ENCODE peak calls at places on chromosomes 11 and 22, in six cellular contexts. One of them, this sample, is unnamed.

GRCh38 chr11:83711035-83711630 is 425.0 kb upstream of the CCDC90B start:
- DNase-seq in mesendoderm: peak
- DNase-seq in H1: no peak
- DNase-seq in neuronal stem cell: no peak
- DNase-seq in H9: no peak
- DNase-seq in mesenchymal stem cell: no peak
- DNase-seq in this sample: peak

GRCh38 chr11:110173775-110174644 is 80.8 kb downstream of the ZC3H12C start:
- DNase-seq in H1: peak
- DNase-seq in H9: peak
- DNase-seq in neuronal stem cell: peak
- DNase-seq in mesendoderm: peak
- DNase-seq in mesenchymal stem cell: peak
- DNase-seq in this sample: peak

GRCh38 chr11:64686466-64687175 is 36.4 kb downstream of the NRXN2 start:
- DNase-seq in mesenchymal stem cell: no peak
- DNase-seq in H1: no peak
- DNase-seq in H9: no peak
- DNase-seq in mesendoderm: no peak
- DNase-seq in neuronal stem cell: no peak
- DNase-seq in this sample: peak

GRCh38 chr22:32661296-32661695 is 140.2 kb upstream of the TIMP3 start:
- DNase-seq in mesenchymal stem cell: peak
- DNase-seq in H9: no peak
- DNase-seq in neuronal stem cell: peak
- DNase-seq in H1: no peak
- DNase-seq in mesendoderm: no peak
- DNase-seq in this sample: peak

GRCh38 chr22:11307996-11308395 is 4220.0 kb upstream of the OR11H1 start:
- DNase-seq in mesendoderm: no peak
- DNase-seq in H1: no peak
- DNase-seq in neuronal stem cell: no peak
- DNase-seq in H9: no peak
- DNase-seq in mesenchymal stem cell: no peak
- DNase-seq in this sample: no peak

GRCh38 chr11:132523929-132524328 is 1008.4 kb downstream of the OPCML start:
- DNase-seq in H9: no peak
- DNase-seq in H1: no peak
- DNase-seq in mesendoderm: peak
- DNase-seq in mesenchymal stem cell: no peak
- DNase-seq in neuronal stem cell: no peak
- DNase-seq in this sample: no peak

GRCh38 chr11:83540112-83540675 is 254.0 kb upstream of the CCDC90B start:
- DNase-seq in H1: no peak
- DNase-seq in mesenchymal stem cell: peak
- DNase-seq in mesendoderm: peak
- DNase-seq in H9: peak
- DNase-seq in neuronal stem cell: no peak
- DNase-seq in this sample: peak

GRCh38 chr11:70954471-70954870 is 297.9 kb downstream of the SHANK2 start:
- DNase-seq in H1: no peak
- DNase-seq in neuronal stem cell: no peak
- DNase-seq in H9: no peak
- DNase-seq in mesendoderm: no peak
- DNase-seq in mesenchymal stem cell: no peak
- DNase-seq in this sample: no peak

GRCh38 chr11:128367573-128367972 is 219.8 kb downstream of the ETS1 start:
- DNase-seq in neuronal stem cell: no peak
- DNase-seq in H1: no peak
- DNase-seq in mesendoderm: no peak
- DNase-seq in mesenchymal stem cell: no peak
- DNase-seq in H9: no peak
- DNase-seq in this sample: no peak

GRCh38 chr11:29336727-29337212 is 680.1 kb downstream of the KCNA4 start:
- DNase-seq in H1: no peak
- DNase-seq in neuronal stem cell: no peak
- DNase-seq in H9: no peak
- DNase-seq in mesenchymal stem cell: no peak
- DNase-seq in mesendoderm: no peak
- DNase-seq in this sample: peak

GRCh38 chr11:134524876-134525845 is 113.1 kb upstream of the B3GAT1 start:
- DNase-seq in neuronal stem cell: no peak
- DNase-seq in mesendoderm: no peak
- DNase-seq in H1: no peak
- DNase-seq in mesenchymal stem cell: no peak
- DNase-seq in H9: no peak
- DNase-seq in this sample: no peak

GRCh38 chr11:71117311-71117710 is 135.1 kb downstream of the SHANK2 start:
- DNase-seq in H9: no peak
- DNase-seq in mesenchymal stem cell: no peak
- DNase-seq in mesendoderm: peak
- DNase-seq in neuronal stem cell: no peak
- DNase-seq in H1: no peak
- DNase-seq in this sample: no peak

GRCh38 chr11:77471520-77472234 is 2.2 kb downstream of the PAK1 start:
- DNase-seq in neuronal stem cell: no peak
- DNase-seq in mesenchymal stem cell: no peak
- DNase-seq in H1: no peak
- DNase-seq in H9: no peak
- DNase-seq in mesendoderm: peak
- DNase-seq in this sample: no peak

GRCh38 chr11:100329352-100329751 is 357.7 kb upstream of the ARHGAP42 start:
- DNase-seq in H9: no peak
- DNase-seq in mesendoderm: no peak
- DNase-seq in neuronal stem cell: no peak
- DNase-seq in mesenchymal stem cell: no peak
- DNase-seq in H1: no peak
- DNase-seq in this sample: no peak

GRCh38 chr22:49328076-49328475 is 499.6 kb downstream of the BRD1 start:
- DNase-seq in mesenchymal stem cell: no peak
- DNase-seq in neuronal stem cell: no peak
- DNase-seq in H9: no peak
- DNase-seq in H1: no peak
- DNase-seq in mesendoderm: no peak
- DNase-seq in this sample: no peak

GRCh38 chr11:65558785-65559509 is 788 bp upstream of the LTBP3 start:
- DNase-seq in mesenchymal stem cell: no peak
- DNase-seq in H9: no peak
- DNase-seq in H1: no peak
- DNase-seq in mesendoderm: no peak
- DNase-seq in neuronal stem cell: no peak
- DNase-seq in this sample: peak

GRCh38 chr11:124536520-124536919 is 6.9 kb downstream of the OR8B12 start:
- DNase-seq in H1: peak
- DNase-seq in neuronal stem cell: no peak
- DNase-seq in mesenchymal stem cell: peak
- DNase-seq in mesendoderm: peak
- DNase-seq in H9: peak
- DNase-seq in this sample: peak

GRCh38 chr11:102615077-102615893 is 9.8 kb downstream of the MMP20 start:
- DNase-seq in mesenchymal stem cell: no peak
- DNase-seq in mesendoderm: peak
- DNase-seq in neuronal stem cell: no peak
- DNase-seq in H1: no peak
- DNase-seq in H9: no peak
- DNase-seq in this sample: no peak

GRCh38 chr11:70948855-70949551 is 303.4 kb downstream of the SHANK2 start:
- DNase-seq in mesendoderm: no peak
- DNase-seq in H9: no peak
- DNase-seq in mesenchymal stem cell: no peak
- DNase-seq in neuronal stem cell: no peak
- DNase-seq in H1: no peak
- DNase-seq in this sample: no peak

GRCh38 chr22:19060356-19061009 is 61.7 kb downstream of the DGCR2 start:
- DNase-seq in neuronal stem cell: no peak
- DNase-seq in H9: no peak
- DNase-seq in H1: no peak
- DNase-seq in mesenchymal stem cell: peak
- DNase-seq in mesendoderm: no peak
- DNase-seq in this sample: peak

GRCh38 chr11:127000291-127000968 is at the start of gene KIRREL3:
- DNase-seq in neuronal stem cell: no peak
- DNase-seq in mesendoderm: peak
- DNase-seq in H9: peak
- DNase-seq in mesenchymal stem cell: peak
- DNase-seq in H1: peak
- DNase-seq in this sample: peak

GRCh38 chr11:47409440-47410403 is 1.3 kb downstream of the SLC39A13 start:
- DNase-seq in H9: no peak
- DNase-seq in neuronal stem cell: no peak
- DNase-seq in mesendoderm: no peak
- DNase-seq in mesenchymal stem cell: peak
- DNase-seq in H1: no peak
- DNase-seq in this sample: no peak

GRCh38 chr22:21881841-21882753 is 14.7 kb upstream of the MAPK1 start:
- DNase-seq in H1: no peak
- DNase-seq in mesendoderm: no peak
- DNase-seq in mesenchymal stem cell: no peak
- DNase-seq in neuronal stem cell: no peak
- DNase-seq in H9: no peak
- DNase-seq in this sample: no peak

GRCh38 chr22:50305658-50306566 is 1.5 kb downstream of the PLXNB2 start:
- DNase-seq in mesenchymal stem cell: peak
- DNase-seq in H1: no peak
- DNase-seq in mesendoderm: peak
- DNase-seq in neuronal stem cell: no peak
- DNase-seq in H9: no peak
- DNase-seq in this sample: peak

GRCh38 chr11:64745219-64745522 is 1.2 kb upstream of the RASGRP2 start:
- DNase-seq in H9: no peak
- DNase-seq in H1: peak
- DNase-seq in neuronal stem cell: no peak
- DNase-seq in mesendoderm: no peak
- DNase-seq in mesenchymal stem cell: no peak
- DNase-seq in this sample: no peak

GRCh38 chr22:26321469-26321913 is 107.6 kb upstream of the ASPHD2 start:
- DNase-seq in H1: no peak
- DNase-seq in H9: no peak
- DNase-seq in mesendoderm: peak
- DNase-seq in neuronal stem cell: no peak
- DNase-seq in mesenchymal stem cell: peak
- DNase-seq in this sample: peak

GRCh38 chr22:42673898-42674390 is 24.8 kb upstream of the CYB5R3 start:
- DNase-seq in mesenchymal stem cell: no peak
- DNase-seq in mesendoderm: peak
- DNase-seq in H1: no peak
- DNase-seq in neuronal stem cell: no peak
- DNase-seq in H9: no peak
- DNase-seq in this sample: no peak

GRCh38 chr11:2149471-2150205 is 10.4 kb upstream of the IGF2 start:
- DNase-seq in H1: no peak
- DNase-seq in neuronal stem cell: no peak
- DNase-seq in H9: no peak
- DNase-seq in mesenchymal stem cell: no peak
- DNase-seq in mesendoderm: no peak
- DNase-seq in this sample: no peak
- H3K23ac ChIP-seq in H1: no peak
- H3K23ac ChIP-seq in neuronal stem cell: peak
- H3K23ac ChIP-seq in H9: no peak
- H3K23ac ChIP-seq in mesenchymal stem cell: no peak
- H3K23ac ChIP-seq in mesendoderm: no peak
- H3K23ac ChIP-seq in this sample: no peak

GRCh38 chr22:20760084-20760483 is 13.8 kb upstream of the SERPIND1 start:
- DNase-seq in neuronal stem cell: no peak
- DNase-seq in H9: no peak
- DNase-seq in mesendoderm: no peak
- DNase-seq in mesenchymal stem cell: no peak
- DNase-seq in H1: no peak
- DNase-seq in this sample: no peak
- H3K23ac ChIP-seq in neuronal stem cell: no peak
- H3K23ac ChIP-seq in H9: no peak
- H3K23ac ChIP-seq in mesendoderm: no peak
- H3K23ac ChIP-seq in mesenchymal stem cell: no peak
- H3K23ac ChIP-seq in H1: no peak
- H3K23ac ChIP-seq in this sample: no peak

GRCh38 chr22:30279389-30279788 is 9.9 kb downstream of the CASTOR1 start:
- DNase-seq in H9: no peak
- DNase-seq in mesenchymal stem cell: no peak
- DNase-seq in neuronal stem cell: no peak
- DNase-seq in H1: no peak
- DNase-seq in mesendoderm: no peak
- DNase-seq in this sample: no peak
- H3K23ac ChIP-seq in H9: no peak
- H3K23ac ChIP-seq in mesenchymal stem cell: no peak
- H3K23ac ChIP-seq in neuronal stem cell: peak
- H3K23ac ChIP-seq in H1: no peak
- H3K23ac ChIP-seq in mesendoderm: no peak
- H3K23ac ChIP-seq in this sample: no peak

GRCh38 chr11:107043242-107043991 is 25.1 kb upstream of the GUCY1A2 start:
- DNase-seq in mesendoderm: peak
- DNase-seq in H9: no peak
- DNase-seq in neuronal stem cell: no peak
- DNase-seq in mesenchymal stem cell: peak
- DNase-seq in H1: no peak
- DNase-seq in this sample: peak

GRCh38 chr11:107042748-107043147 is 24.5 kb upstream of the GUCY1A2 start:
- DNase-seq in mesenchymal stem cell: peak
- DNase-seq in H9: no peak
- DNase-seq in neuronal stem cell: no peak
- DNase-seq in mesendoderm: no peak
- DNase-seq in H1: no peak
- DNase-seq in this sample: no peak

GRCh38 chr11:107044503-107044902 is 26.2 kb upstream of the GUCY1A2 start:
- DNase-seq in H1: no peak
- DNase-seq in mesenchymal stem cell: no peak
- DNase-seq in neuronal stem cell: no peak
- DNase-seq in mesendoderm: no peak
- DNase-seq in H9: no peak
- DNase-seq in this sample: no peak

GRCh38 chr11:107040447-107041444 is 22.5 kb upstream of the GUCY1A2 start:
- DNase-seq in neuronal stem cell: no peak
- DNase-seq in mesenchymal stem cell: peak
- DNase-seq in H9: no peak
- DNase-seq in H1: no peak
- DNase-seq in mesendoderm: no peak
- DNase-seq in this sample: peak
- H3K23ac ChIP-seq in neuronal stem cell: no peak
- H3K23ac ChIP-seq in mesenchymal stem cell: no peak
- H3K23ac ChIP-seq in H9: no peak
- H3K23ac ChIP-seq in H1: no peak
- H3K23ac ChIP-seq in mesendoderm: no peak
- H3K23ac ChIP-seq in this sample: no peak

DNA sequence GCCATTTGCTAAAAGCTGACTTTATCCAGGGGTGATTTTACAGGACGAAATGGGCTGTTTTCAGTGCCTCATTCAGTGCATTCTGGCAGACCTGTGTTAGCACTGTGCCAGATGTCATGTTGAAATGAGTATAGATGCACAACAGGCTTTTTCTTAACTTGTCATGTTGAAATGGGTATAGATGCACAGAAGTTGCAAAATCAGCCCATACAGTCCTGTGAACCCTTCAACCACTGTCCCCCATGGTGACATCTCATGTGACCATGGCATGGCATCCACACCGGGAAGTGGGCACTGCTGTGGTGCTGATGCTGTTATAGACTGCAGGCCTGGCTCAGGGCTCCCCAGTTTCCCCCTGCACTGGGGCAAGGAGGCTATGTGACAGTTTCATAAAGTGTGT is 2.5 kb downstream of the TALDO1 start:
- DNase-seq in neuronal stem cell: no peak
- DNase-seq in H9: no peak
- DNase-seq in mesendoderm: no peak
- DNase-seq in mesenchymal stem cell: no peak
- DNase-seq in H1: no peak
- DNase-seq in this sample: no peak
- H3K23ac ChIP-seq in neuronal stem cell: no peak
- H3K23ac ChIP-seq in H9: no peak
- H3K23ac ChIP-seq in mesendoderm: no peak
- H3K23ac ChIP-seq in mesenchymal stem cell: no peak
- H3K23ac ChIP-seq in H1: no peak
- H3K23ac ChIP-seq in this sample: peak

GRCh38 chr22:46419754-46420571 is 84.4 kb downstream of the TRMU start:
- DNase-seq in mesenchymal stem cell: no peak
- DNase-seq in H9: no peak
- DNase-seq in mesendoderm: no peak
- DNase-seq in H1: no peak
- DNase-seq in neuronal stem cell: no peak
- DNase-seq in this sample: no peak
- H3K23ac ChIP-seq in mesenchymal stem cell: no peak
- H3K23ac ChIP-seq in H9: no peak
- H3K23ac ChIP-seq in mesendoderm: no peak
- H3K23ac ChIP-seq in H1: no peak
- H3K23ac ChIP-seq in neuronal stem cell: peak
- H3K23ac ChIP-seq in this sample: no peak